ENCODE peak calls at places on chromosomes 16 and 17, in ten cellular contexts. Z is uterus, V is A549, T is astrocyte of the spinal cord, K is left ventricle myocardium inferior, Y is heart left ventricle, F is colonic mucosa, Q is fibroblast of pulmonary artery, J is IMR-90, H is stomach. U is an unnamed sample.

GRCh38 chr17:41767324-41768042 is 19.0 kb downstream of the JUP start:
- DNase-seq in Z (no peak), V (no peak), T (no peak), K (no peak), Y (no peak), F (no peak), Q (no peak), J (no peak), H (no peak), U (no peak)

GRCh38 chr16:25097304-25097988 is 14.1 kb upstream of the LCMT1 start:
- DNase-seq in Z (no peak), V (no peak), T (peak; percentile 21), K (no peak), Y (no peak), F (no peak), Q (no peak), J (peak; percentile 76), H (no peak), U (no peak)

GRCh38 chr16:58837950-58838349 is 103.8 kb upstream of the GOT2 start:
- DNase-seq in Z (no peak), V (no peak), T (no peak), K (no peak), Y (no peak), F (no peak), Q (no peak), J (no peak), H (no peak), U (no peak)

GRCh38 chr16:52529226-52529625 is 17.7 kb downstream of the TOX3 start:
- DNase-seq in Z (no peak), V (no peak), T (no peak), K (no peak), Y (no peak), F (no peak), Q (no peak), J (no peak), H (no peak), U (no peak)

GRCh38 chr16:29790949-29791844 is 646 bp downstream of the KIF22 start:
- DNase-seq in Z (no peak), V (peak; percentile 38), T (no peak), K (no peak), Y (no peak), F (no peak), Q (no peak), J (no peak), H (no peak), U (no peak)

GRCh38 chr17:7445011-7445927 is at the start of gene CHRNB1:
- DNase-seq in Z (peak; percentile 54), V (peak; percentile 71), T (peak; percentile 10), K (peak; percentile 88), Y (peak; percentile 90), F (peak; percentile 88), Q (no peak), J (peak; percentile 27), H (peak; percentile 78), U (peak; percentile 21)

GRCh38 chr17:29569245-29569950 is 897 bp downstream of the TP53I13 start:
- DNase-seq in Z (no peak), V (no peak), T (no peak), K (no peak), Y (peak; percentile 28), F (peak; percentile 24), Q (no peak), J (peak; percentile 35), H (no peak), U (no peak)

GRCh38 chr17:67365762-67366192 is 600 bp downstream of the PSMD12 start:
- DNase-seq in Z (no peak), V (no peak), T (peak; percentile 59), K (no peak), Y (no peak), F (no peak), Q (peak; percentile 71), J (peak; percentile 78), H (no peak), U (peak; percentile 93)

GRCh38 chr17:54172654-54173316 is 350.1 kb downstream of the KIF2B start:
- DNase-seq in Z (no peak), V (peak; percentile 5), T (peak; percentile 3), K (no peak), Y (no peak), F (no peak), Q (peak; percentile 35), J (no peak), H (no peak), U (peak; percentile 6)

GRCh38 chr16:58492735-58493134 is 7.2 kb upstream of the NDRG4 start:
- DNase-seq in Z (no peak), V (no peak), T (no peak), K (no peak), Y (no peak), F (no peak), Q (no peak), J (no peak), H (no peak), U (no peak)

GRCh38 chr16:4935231-4935855 is 1.6 kb downstream of the PPL start:
- DNase-seq in Z (peak; percentile 95), V (no peak), T (no peak), K (peak; percentile 90), Y (peak; percentile 93), F (peak; percentile 70), Q (peak; percentile 83), J (no peak), H (peak; percentile 83), U (peak; percentile 90)

GRCh38 chr16:57082664-57083063 is 9.7 kb upstream of the CPNE2 start:
- DNase-seq in Z (no peak), V (no peak), T (no peak), K (no peak), Y (no peak), F (no peak), Q (no peak), J (no peak), H (no peak), U (no peak)

GRCh38 chr16:88914750-88915368 is 48.4 kb upstream of the PABPN1L start:
- DNase-seq in Z (no peak), V (no peak), T (no peak), K (peak; percentile 63), Y (peak; percentile 69), F (no peak), Q (peak; percentile 22), J (peak; percentile 25), H (no peak), U (peak; percentile 75)

GRCh38 chr17:81285179-81285878 is 9.8 kb downstream of the SLC38A10 start:
- DNase-seq in Z (peak; percentile 54), V (no peak), T (peak; percentile 25), K (peak; percentile 84), Y (peak; percentile 89), F (peak; percentile 50), Q (peak; percentile 42), J (peak; percentile 8), H (peak; percentile 56), U (peak; percentile 64)

GRCh38 chr17:72530409-72530808 is 409.6 kb downstream of the SOX9 start:
- DNase-seq in Z (no peak), V (no peak), T (no peak), K (no peak), Y (no peak), F (no peak), Q (no peak), J (no peak), H (no peak), U (no peak)

GRCh38 chr17:72587773-72588511 is 467.1 kb downstream of the SOX9 start:
- DNase-seq in Z (no peak), V (no peak), T (peak; percentile 59), K (no peak), Y (no peak), F (peak; percentile 59), Q (peak; percentile 43), J (peak; percentile 64), H (no peak), U (no peak)

DNA sequence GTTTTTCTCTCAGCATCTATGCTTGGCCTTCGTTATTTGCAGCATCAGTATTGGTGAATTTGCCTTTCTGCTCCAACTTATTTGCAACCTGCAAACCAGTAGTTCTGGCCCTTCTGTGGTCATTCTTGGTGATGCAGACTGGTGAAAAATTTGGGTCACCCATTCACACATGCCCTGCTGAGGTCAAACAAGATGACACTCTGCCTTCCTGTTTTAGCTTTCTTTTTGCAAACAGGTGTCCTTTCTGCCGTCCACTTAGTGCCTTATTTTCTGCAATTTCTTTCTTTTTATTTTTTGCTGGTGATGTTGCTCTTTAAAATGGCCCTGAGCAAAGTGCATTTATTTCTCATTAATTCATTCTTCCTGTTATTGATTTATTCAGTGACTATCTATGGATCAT is 31.3 kb downstream of the PLCG2 start:
- DNase-seq in Z (no peak), V (no peak), T (no peak), K (no peak), Y (no peak), F (no peak), Q (no peak), J (no peak), H (no peak), U (no peak)
- TF ChIP-seq CTCF in Z (no peak), V (no peak), T (no peak), K (no peak), Y (no peak), F (no peak), Q (no peak), J (no peak), H (no peak), U (no peak)

GRCh38 chr16:19136549-19137196 is 22.9 kb downstream of the ITPRIPL2 start:
- DNase-seq in Z (no peak), V (no peak), T (peak; percentile 27), K (no peak), Y (peak; percentile 60), F (peak; percentile 53), Q (peak; percentile 14), J (peak; percentile 53), H (no peak), U (peak; percentile 75)
- H3K4me3 ChIP-seq in Z (no peak overlapping the region), V (no peak overlapping the region), T (no peak overlapping the region), K (no peak overlapping the region), Y (no peak overlapping the region), F (no peak overlapping the region), Q (no peak overlapping the region), J (no peak overlapping the region), H (no peak overlapping the region), U (no peak overlapping the region)

GRCh38 chr17:20086416-20087074 is 77.4 kb downstream of the SPECC1 start:
- DNase-seq in Z (no peak), V (no peak), T (no peak), K (no peak), Y (no peak), F (no peak), Q (no peak), J (no peak), H (no peak), U (no peak)
- TF ChIP-seq CTCF in Z (no peak), V (no peak), T (no peak), K (peak; percentile 30), Y (no peak), F (no peak), Q (no peak), J (no peak), H (no peak), U (no peak)

DNA sequence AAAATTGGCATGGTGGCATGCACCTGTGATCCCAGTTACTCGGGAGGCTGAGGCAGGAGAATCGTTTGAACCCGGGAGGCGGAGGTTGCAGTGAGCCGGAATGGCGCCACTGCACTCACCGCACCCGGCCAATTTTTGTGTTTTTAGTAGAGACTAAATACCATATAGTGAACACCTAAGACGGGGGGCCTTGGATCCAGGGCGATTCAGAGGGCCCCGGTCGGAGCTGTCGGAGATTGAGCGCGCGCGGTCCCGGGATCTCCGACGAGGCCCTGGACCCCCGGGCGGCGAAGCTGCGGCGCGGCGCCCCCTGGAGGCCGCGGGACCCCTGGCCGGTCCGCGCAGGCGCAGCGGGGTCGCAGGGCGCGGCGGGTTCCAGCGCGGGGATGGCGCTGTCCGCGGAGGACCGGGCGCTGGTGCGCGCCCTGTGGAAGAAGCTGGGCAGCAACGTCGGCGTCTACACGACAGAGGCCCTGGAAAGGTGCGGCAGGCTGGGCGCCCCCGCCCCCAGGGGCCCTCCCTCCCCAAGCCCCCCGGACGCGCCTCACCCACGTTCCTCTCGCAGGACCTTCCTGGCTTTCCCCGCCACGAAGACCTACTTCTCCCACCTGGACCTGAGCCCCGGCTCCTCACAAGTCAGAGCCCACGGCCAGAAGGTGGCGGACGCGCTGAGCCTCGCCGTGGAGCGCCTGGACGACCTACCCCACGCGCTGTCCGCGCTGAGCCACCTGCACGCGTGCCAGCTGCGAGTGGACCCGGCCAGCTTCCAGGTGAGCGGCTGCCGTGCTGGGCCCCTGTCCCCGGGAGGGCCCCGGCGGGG is at the start of gene HBQ1:
- DNase-seq in Z (no peak), V (peak; percentile 73), T (peak; percentile 11), K (peak; percentile 17), Y (no peak), F (no peak), Q (peak; percentile 25), J (no peak), H (no peak), U (no peak)
- H3K4me3 ChIP-seq in Z (peak within 1 kb of the TSS; percentile 12), V (peak within 1 kb of the TSS; percentile 48), T (peak within 1 kb of the TSS; percentile 26), K (peak within 1 kb of the TSS; percentile 58), Y (peak within 1 kb of the TSS; percentile 17), F (peak within 1 kb of the TSS; percentile 20), Q (peak within 1 kb of the TSS; percentile 28), J (peak within 1 kb of the TSS; percentile 8), H (peak within 1 kb of the TSS; percentile 31), U (peak within 1 kb of the TSS; percentile 9)